ENCODE peak calls at places on chromosomes 4 and X, in nine cellular contexts. M is T-cell; F is tibial nerve; H is stimulated activated CD8-positive, alpha-beta memory T cell treated with anti-CD3 and anti-CD28 coated beads, Interleukin-4, amount 100 ng/mL, for 24 hours; W is ecto neural progenitor cell; Y is mesenteric fat pad; R is activated T-cell treated with anti-CD3 and anti-CD28 coated beads, Interleukin-2, amount 50 U/mL, for 72 hours; I is stimulated activated naive B cell treated with anti-CD40 and anti-IgM and Interleukin-4, amounts not matched to agents 10 μg/mL and 1 μg/mL and 100 μg/mL, for 72 hours; G is activated naive CD8-positive, alpha-beta T cell treated with anti-CD3 and anti-CD28 coated beads for 36 hours. A is an unnamed sample.

GRCh38 chr4:41134581-41134980 is 79.8 kb downstream of the APBB2 start:
- DNase-seq in G (no peak), I (no peak), Y (no peak), R (no peak), M (no peak), H (no peak), W (no peak), F (no peak), A (no peak)

GRCh38 chr4:110170861-110171260 is 27.6 kb downstream of the ELOVL6 start:
- DNase-seq in F (no peak), M (no peak), G (no peak), I (no peak), H (no peak), Y (no peak), W (no peak), R (no peak), A (no peak)

GRCh38 chr4:2962614-2963184 is 507 bp downstream of the NOP14 start:
- DNase-seq in I (no peak), F (peak; percentile 20), G (no peak), R (no peak), M (no peak), Y (peak; percentile 91), W (peak; percentile 80), H (no peak), A (no peak)

GRCh38 chrX:102858826-102859627 is 78.0 kb upstream of the RAB40AL start:
- DNase-seq in R (no peak), H (no peak), Y (no peak), F (no peak), W (no peak), G (no peak), I (no peak), M (no peak), A (no peak)

GRCh38 chrX:19888419-19888879 is 1.0 kb upstream of the SH3KBP1 start:
- DNase-seq in R (no peak), I (no peak), Y (no peak), M (peak; percentile 44), H (no peak), G (no peak), W (no peak), F (peak; percentile 59), A (no peak)

GRCh38 chrX:41808042-41808441 is 84.1 kb downstream of the GPR82 start:
- DNase-seq in G (no peak), I (no peak), Y (no peak), H (no peak), F (no peak), M (no peak), W (no peak), R (no peak), A (no peak)

GRCh38 chr4:156677136-156677535 is 294.5 kb downstream of the PDGFC start:
- DNase-seq in R (no peak), I (no peak), W (no peak), G (no peak), F (no peak), H (no peak), M (no peak), Y (no peak), A (no peak)

GRCh38 chr4:5371415-5372190 is 320.3 kb downstream of the STK32B start:
- DNase-seq in I (no peak), F (no peak), R (no peak), G (no peak), Y (no peak), W (no peak), H (no peak), M (no peak), A (no peak)

GRCh38 chr4:78520808-78521226 is 30.8 kb upstream of the ANXA3 start:
- DNase-seq in W (no peak), R (no peak), I (no peak), M (no peak), Y (no peak), H (no peak), F (no peak), G (no peak), A (no peak)

GRCh38 chr4:38313999-38314561 is 349.9 kb upstream of the KLF3 start:
- DNase-seq in Y (no peak), W (no peak), H (no peak), F (no peak), I (no peak), R (no peak), M (no peak), G (no peak), A (no peak)

GRCh38 chr4:167887726-167888125 is 204.6 kb upstream of the ANXA10 start:
- DNase-seq in F (no peak), M (no peak), G (no peak), Y (no peak), H (no peak), R (no peak), W (no peak), I (no peak), A (no peak)

GRCh38 chrX:14266702-14267101 is 237.0 kb upstream of the GEMIN8 start:
- DNase-seq in M (no peak), R (no peak), Y (no peak), G (no peak), F (no peak), H (no peak), I (no peak), W (no peak), A (no peak)

GRCh38 chrX:22164770-22165388 is 107.8 kb upstream of the CBLL2 start:
- DNase-seq in W (no peak), Y (no peak), F (no peak), H (no peak), I (no peak), R (no peak), G (no peak), M (no peak), A (no peak)

GRCh38 chr4:7784131-7784870 is 155.4 kb downstream of the AFAP1 start:
- DNase-seq in R (no peak), M (no peak), Y (no peak), H (no peak), F (no peak), W (no peak), G (no peak), I (no peak), A (no peak)

GRCh38 chr4:124970011-124970410 is 257.5 kb upstream of the ANKRD50 start:
- DNase-seq in G (no peak), I (no peak), W (no peak), F (no peak), Y (no peak), R (no peak), M (no peak), H (no peak), A (no peak)

GRCh38 chrX:150616863-150617198 is 48.4 kb downstream of the MTM1 start:
- DNase-seq in Y (no peak), F (no peak), I (no peak), R (no peak), G (no peak), M (no peak), H (no peak), W (no peak), A (no peak)

GRCh38 chr4:174714393-174715211 is 114.4 kb downstream of the GLRA3 start:
- DNase-seq in W (peak; percentile 47), F (peak; percentile 17), G (no peak), I (no peak), M (no peak), Y (no peak), H (no peak), R (peak; percentile 9), A (no peak)

GRCh38 chr4:128461300-128462103 is 173.9 kb upstream of the PGRMC2 start:
- DNase-seq in W (peak; percentile 57), G (no peak), R (no peak), F (peak; percentile 32), M (no peak), H (no peak), I (no peak), Y (no peak), A (no peak)

GRCh38 chr4:101501421-101501820 is 154.1 kb upstream of the PPP3CA start:
- DNase-seq in F (no peak), W (no peak), G (no peak), M (no peak), I (no peak), R (no peak), H (no peak), Y (no peak), A (no peak)

GRCh38 chr4:38759077-38759789 is 23.6 kb downstream of the TLR10 start:
- DNase-seq in R (peak; percentile 51), I (peak; percentile 64), G (peak; percentile 54), W (peak; percentile 66), M (peak; percentile 50), H (peak; percentile 24), Y (no peak), F (peak; percentile 74), A (peak; percentile 77)

GRCh38 chr4:1369484-1370079 is 22.6 kb downstream of the UVSSA start:
- DNase-seq in M (no peak), R (no peak), G (no peak), I (no peak), H (no peak), Y (no peak), F (no peak), W (no peak), A (no peak)

GRCh38 chr4:27148211-27148895 is 287.7 kb downstream of the STIM2 start:
- DNase-seq in Y (no peak), I (no peak), M (no peak), F (no peak), G (no peak), R (no peak), W (no peak), H (no peak), A (no peak)

GRCh38 chrX:20666316-20666715 is 399.6 kb upstream of the RPS6KA3 start:
- DNase-seq in I (no peak), H (no peak), F (no peak), G (no peak), R (no peak), W (no peak), Y (no peak), M (no peak), A (no peak)

GRCh38 chr4:182144621-182145359 is 98.4 kb upstream of the TENM3 start:
- DNase-seq in I (no peak), H (no peak), W (peak; percentile 66), Y (no peak), F (no peak), G (peak; percentile 18), M (no peak), R (no peak), A (no peak)

GRCh38 chr4:170849969-170850368 is 760.2 kb upstream of the AADAT start:
- DNase-seq in F (no peak), R (no peak), Y (no peak), M (no peak), G (no peak), W (no peak), H (no peak), I (no peak), A (peak; percentile 15)

GRCh38 chr4:7194251-7195137 is 2.2 kb downstream of the SORCS2 start:
- DNase-seq in G (peak; percentile 29), F (no peak), M (peak; percentile 21), R (peak; percentile 48), I (no peak), H (peak; percentile 22), W (peak; percentile 61), Y (peak; percentile 86), A (no peak)

GRCh38 chrX:85004255-85004654 is 578 bp downstream of the APOOL start:
- DNase-seq in W (no peak), H (no peak), R (no peak), M (no peak), I (no peak), F (no peak), G (no peak), Y (no peak), A (no peak)

GRCh38 chr4:35725131-35725530 is 519.2 kb downstream of the ARAP2 start:
- DNase-seq in G (no peak), R (no peak), W (no peak), M (no peak), I (no peak), Y (no peak), H (no peak), F (no peak), A (no peak)

GRCh38 chrX:18758166-18758932 is 50.9 kb downstream of the PPEF1 start:
- DNase-seq in Y (no peak), W (no peak), M (no peak), H (no peak), G (no peak), R (no peak), F (no peak), I (no peak), A (no peak)

GRCh38 chrX:71487814-71488213 is 45.1 kb upstream of the OGT start:
- DNase-seq in F (no peak), W (no peak), R (no peak), G (no peak), M (no peak), H (no peak), I (no peak), Y (no peak), A (no peak)

GRCh38 chr4:55509272-55509671 is 37.4 kb downstream of the CLOCK start:
- DNase-seq in W (no peak), I (no peak), G (no peak), Y (no peak), F (no peak), R (no peak), H (no peak), M (no peak), A (no peak)